ENCODE peak calls at places on chromosomes 16 and 17, in nine cellular contexts. F is A549, U is upper lobe of left lung, T is HepG2, H is K562, D is body of pancreas, Z is right lobe of liver, S is heart left ventricle, K is gastrocnemius medialis. L is an unnamed sample. For H3K4me1, the result is how much of the 10 kb centered on the place peaks cover.

GRCh38 chr17:81386646-81387234 is 8.5 kb upstream of the BAHCC1 start:
- ATAC-seq in K (peak), D (peak), Z (peak), F (peak), U (peak), T (peak), H (peak), S (peak), L (peak)

GRCh38 chr17:29140631-29141483 is 39.3 kb downstream of the MYO18A start:
- ATAC-seq in S (peak), H (peak), F (no peak), K (peak), D (no peak), U (peak), T (no peak), Z (peak), L (peak)

GRCh38 chr16:9151074-9151473 is 59.6 kb downstream of the HAPSTR1 start:
- ATAC-seq in T (no peak), S (no peak), H (no peak), F (no peak), D (no peak), Z (no peak), U (no peak), K (no peak), L (no peak)

GRCh38 chr17:19747829-19748806 is at the start of gene ALDH3A1:
- ATAC-seq in K (no peak), F (peak), T (peak), U (no peak), S (no peak), Z (peak), D (no peak), H (no peak), L (no peak)

GRCh38 chr17:80937501-80938356 is 53.9 kb upstream of the CHMP6 start:
- ATAC-seq in Z (no peak), U (no peak), K (no peak), F (no peak), T (no peak), D (no peak), S (no peak), H (no peak), L (no peak)

GRCh38 chr16:23976091-23977001 is 140.6 kb downstream of the PRKCB start:
- ATAC-seq in K (no peak), S (no peak), T (no peak), D (no peak), Z (no peak), U (no peak), F (no peak), H (no peak), L (no peak)

GRCh38 chr17:19306160-19307111 is 56.1 kb downstream of the B9D1 start:
- ATAC-seq in K (no peak), T (peak), D (no peak), H (no peak), F (no peak), U (peak), Z (peak), S (no peak), L (peak)

GRCh38 chr16:80459331-80459777 is 81.4 kb upstream of the DYNLRB2 start:
- ATAC-seq in Z (peak), U (peak), F (no peak), T (no peak), D (peak), S (peak), K (peak), H (no peak), L (peak)

GRCh38 chr16:909281-910000 is 61.3 kb downstream of the LMF1 start:
- ATAC-seq in T (no peak), H (no peak), K (no peak), D (no peak), F (no peak), U (no peak), S (no peak), Z (no peak), L (no peak)

GRCh38 chr16:20901441-20902112 is 1.0 kb downstream of the LYRM1 start:
- ATAC-seq in S (peak), D (no peak), U (peak), F (no peak), K (peak), H (peak), Z (peak), T (peak), L (no peak)

GRCh38 chr16:1133271-1133670 is 19.6 kb upstream of the CACNA1H start:
- ATAC-seq in D (no peak), U (no peak), F (no peak), T (peak), K (no peak), H (no peak), S (no peak), Z (no peak), L (no peak)

GRCh38 chr17:71631483-71631882 is 489.3 kb upstream of the SOX9 start:
- ATAC-seq in D (no peak), F (no peak), S (no peak), T (no peak), K (no peak), Z (no peak), H (no peak), U (no peak), L (no peak)

GRCh38 chr17:38879878-38880727 is 10.2 kb downstream of the LASP1 start:
- ATAC-seq in D (peak), F (peak), T (no peak), Z (peak), K (no peak), U (peak), S (peak), H (no peak), L (peak)

GRCh38 chr16:27463741-27464662 is 62.0 kb downstream of the IL21R start:
- ATAC-seq in K (no peak), Z (no peak), H (no peak), D (no peak), U (no peak), F (no peak), S (no peak), T (no peak), L (no peak)

GRCh38 chr16:75258807-75259141 is 7.3 kb upstream of the BCAR1 start:
- ATAC-seq in S (no peak), T (no peak), U (no peak), K (no peak), Z (no peak), F (no peak), H (no peak), D (no peak), L (no peak)

GRCh38 chr16:13438064-13438463 is 481.9 kb upstream of the ERCC4 start:
- ATAC-seq in Z (no peak), K (no peak), T (no peak), H (no peak), U (no peak), D (no peak), F (no peak), S (no peak), L (no peak)

GRCh38 chr16:3131755-3132377 is 3.0 kb upstream of the ZNF213 start:
- ATAC-seq in K (no peak), S (no peak), D (no peak), U (no peak), T (peak), Z (peak), H (peak), F (no peak), L (no peak)

GRCh38 chr16:56987692-56988091 is 1.7 kb upstream of the NLRC5 start:
- ATAC-seq in S (no peak), H (no peak), F (no peak), U (no peak), K (no peak), Z (no peak), D (no peak), T (no peak), L (no peak)

GRCh38 chr16:56984639-56985038 is 4.7 kb upstream of the NLRC5 start:
- ATAC-seq in F (no peak), U (no peak), K (no peak), S (no peak), H (no peak), T (no peak), D (no peak), Z (peak), L (no peak)

GRCh38 chr16:56985288-56985961 is 3.9 kb upstream of the NLRC5 start:
- ATAC-seq in U (peak), D (no peak), K (no peak), H (no peak), S (peak), F (peak), T (no peak), Z (no peak), L (peak)

GRCh38 chr16:56986361-56986760 is 3.0 kb upstream of the NLRC5 start:
- ATAC-seq in U (no peak), F (no peak), H (no peak), T (peak), Z (no peak), D (no peak), S (no peak), K (no peak), L (no peak)

DNA sequence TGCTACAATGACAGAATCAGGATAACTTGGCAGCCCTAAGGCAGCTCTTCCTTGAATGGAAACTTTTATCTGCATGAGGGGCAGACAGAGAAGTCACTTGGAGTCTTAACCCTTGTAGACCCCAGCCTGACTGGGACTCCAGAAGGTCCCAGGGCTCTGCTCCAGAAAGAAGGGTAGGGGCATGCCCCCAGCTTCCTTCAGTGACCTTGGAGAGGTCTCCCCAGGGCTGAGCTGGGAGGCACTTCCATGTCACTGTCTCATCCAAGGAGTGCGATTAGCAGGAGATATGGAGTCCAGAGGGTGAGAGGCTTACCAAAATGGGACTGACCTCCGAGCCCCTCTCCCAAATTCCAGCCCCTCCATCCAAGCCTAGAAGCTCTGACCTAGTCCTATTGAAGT is 3.4 kb upstream of the NLRC5 start:
- ATAC-seq in K (no peak), S (no peak), H (no peak), U (no peak), F (no peak), Z (no peak), T (no peak), D (no peak), L (no peak)
- H3K4me1 ChIP-seq in K (under half), S (under half), H (under half), U (under half), F (under half), Z (under half), T (half or more), D (under half), L (half or more)

GRCh38 chr16:68644715-68645493 is at the start of gene CDH3:
- ATAC-seq in K (no peak), Z (no peak), D (peak), H (no peak), T (peak), S (no peak), U (peak), F (peak), L (no peak)
- TF ChIP-seq POLR2A in K (no peak), Z (no peak), D (no peak), H (no peak), T (no peak), S (no peak), U (no peak), F (no peak), L (no peak)

DNA sequence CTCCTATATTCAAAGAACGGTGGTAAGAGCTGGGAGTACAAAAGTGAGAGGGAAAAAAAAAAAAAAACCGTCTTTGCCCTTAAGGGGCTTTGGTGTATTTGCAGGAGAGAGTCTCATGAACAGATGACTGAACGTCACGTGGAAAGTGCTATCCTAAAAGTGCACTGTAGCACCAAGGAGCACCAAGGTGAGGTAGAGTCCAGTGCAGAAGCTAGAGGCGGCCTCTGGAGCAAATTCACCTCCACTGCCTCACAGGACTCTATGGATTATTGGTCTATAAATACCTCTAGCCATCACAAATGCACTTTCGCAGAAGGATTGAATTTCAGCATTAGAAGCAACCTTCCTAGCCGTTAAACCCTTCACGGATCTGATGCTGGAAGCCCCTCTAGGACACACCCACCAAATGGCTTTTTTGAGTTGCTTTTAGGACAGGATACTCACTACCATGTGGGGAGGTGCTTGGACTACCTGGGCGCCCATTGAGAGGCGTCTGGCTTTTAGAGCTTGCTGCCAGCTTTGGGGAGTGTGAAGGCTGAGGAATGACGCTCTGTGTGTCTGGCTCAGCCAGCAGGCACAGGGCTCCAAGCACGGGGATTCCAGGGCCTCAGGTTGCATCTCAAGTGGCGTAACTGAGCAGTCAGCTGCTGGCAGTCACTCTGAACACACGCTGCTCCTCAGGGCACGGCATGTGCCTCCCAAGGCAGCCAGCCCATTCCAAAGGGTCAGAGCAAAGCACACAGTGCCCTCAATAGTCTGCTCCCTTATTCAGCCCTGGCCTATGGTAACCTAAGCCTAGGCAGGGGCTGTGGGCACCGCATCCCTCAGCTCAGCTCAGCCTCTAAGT is 52.7 kb downstream of the CDRT4 start:
- ATAC-seq in U (no peak), S (peak), T (no peak), K (peak), F (peak), D (no peak), H (no peak), Z (no peak), L (no peak)
- H3K4me1 ChIP-seq in U (under half), S (under half), T (under half), K (under half), F (under half), D (under half), H (under half), Z (under half), L (under half)

GRCh38 chr16:28925386-28926228 is 569 bp upstream of the RABEP2 start:
- ATAC-seq in F (peak), U (peak), Z (peak), S (peak), D (peak), T (peak), K (no peak), H (peak), L (peak)
- TF ChIP-seq POLR2A in F (peak), U (peak), Z (peak), S (no peak), D (peak), T (peak), K (peak), H (peak), L (peak)